ENCODE peak calls at places on chromosomes 5 and 9, in five cellular contexts. U is aorta, E is psoas muscle, A is HCT116, Y is MM.1S. P is an unnamed sample.

GRCh38 chr9:21443849-21444625 is 3.8 kb downstream of the IFNA1 start:
- DNase-seq in E (no peak), Y (peak; percentile 83), U (no peak), A (no peak), P (peak; percentile 79)

GRCh38 chr5:118253401-118254061 is 734.8 kb downstream of the DTWD2 start:
- DNase-seq in E (no peak), Y (no peak), A (no peak), U (no peak), P (no peak)

GRCh38 chr5:66830636-66831035 is 234.4 kb downstream of the MAST4 start:
- DNase-seq in Y (peak; percentile 24), A (no peak), U (no peak), E (no peak), P (peak; percentile 50)

GRCh38 chr5:37272564-37272963 is 23.4 kb upstream of the CPLANE1 start:
- DNase-seq in E (no peak), Y (no peak), U (no peak), A (no peak), P (no peak)

GRCh38 chr5:53031695-53032096 is 42.5 kb downstream of the ITGA2 start:
- DNase-seq in U (no peak), E (no peak), A (peak; percentile 27), Y (no peak), P (no peak)

GRCh38 chr9:68705636-68706578 is 867 bp downstream of the PIP5K1B start:
- DNase-seq in A (no peak), U (peak; percentile 78), Y (no peak), E (peak; percentile 32), P (no peak)

GRCh38 chr5:172505840-172506638 is 51.7 kb upstream of the SH3PXD2B start:
- DNase-seq in Y (no peak), A (no peak), E (no peak), U (peak; percentile 40), P (no peak)

GRCh38 chr5:54658014-54658413 is 140.5 kb downstream of the SNX18 start:
- DNase-seq in A (no peak), E (no peak), U (no peak), Y (no peak), P (no peak)

GRCh38 chr5:123083298-123083697 is 5.7 kb upstream of the PRDM6 start:
- DNase-seq in E (no peak), U (no peak), Y (no peak), A (no peak), P (no peak)

GRCh38 chr9:8560560-8561525 is 761.3 kb upstream of the DMAC1 start:
- DNase-seq in Y (no peak), U (no peak), E (no peak), A (no peak), P (no peak)

GRCh38 chr5:481347-481746 is 38.4 kb downstream of the EXOC3 start:
- DNase-seq in Y (no peak), A (no peak), U (no peak), E (no peak), P (no peak)

GRCh38 chr9:92576175-92576574 is 40.4 kb upstream of the ECM2 start:
- DNase-seq in A (no peak), U (no peak), Y (no peak), E (no peak), P (no peak)

GRCh38 chr9:126509718-126510117 is 104.0 kb upstream of the LMX1B start:
- DNase-seq in Y (no peak), A (no peak), U (peak; percentile 35), E (no peak), P (no peak)

GRCh38 chr9:1929722-1930621 is 85.2 kb upstream of the SMARCA2 start:
- DNase-seq in Y (no peak), A (no peak), E (no peak), U (no peak), P (peak; percentile 48)

GRCh38 chr5:77643654-77644404 is 5.3 kb upstream of the OTP start:
- DNase-seq in A (no peak), E (no peak), U (no peak), Y (no peak), P (no peak)

GRCh38 chr5:159330131-159330530 is at the start of gene IL12B:
- DNase-seq in E (no peak), Y (no peak), U (no peak), A (no peak), P (no peak)

GRCh38 chr5:151038801-151039238 is 18.4 kb downstream of the GPX3 start:
- DNase-seq in E (no peak), A (no peak), U (peak; percentile 67), Y (no peak), P (no peak)

GRCh38 chr9:133572821-133573361 is 36.3 kb downstream of the FAM163B start:
- DNase-seq in Y (no peak), A (no peak), E (peak; percentile 56), U (peak; percentile 91), P (no peak)

GRCh38 chr9:109037946-109038345 is 24.6 kb upstream of the CTNNAL1 start:
- DNase-seq in Y (no peak), E (no peak), A (no peak), U (no peak), P (no peak)

GRCh38 chr9:109043578-109043977 is 30.3 kb upstream of the CTNNAL1 start:
- DNase-seq in U (no peak), A (no peak), E (no peak), Y (no peak), P (no peak)

GRCh38 chr9:109039539-109039938 is 26.2 kb upstream of the CTNNAL1 start:
- DNase-seq in A (no peak), U (no peak), E (no peak), Y (no peak), P (no peak)

GRCh38 chr9:109036744-109037680 is 23.7 kb upstream of the CTNNAL1 start:
- DNase-seq in E (no peak), Y (no peak), U (no peak), A (no peak), P (no peak)

GRCh38 chr9:109040571-109040970 is 27.3 kb upstream of the CTNNAL1 start:
- DNase-seq in E (no peak), U (no peak), Y (no peak), A (no peak), P (no peak)
- H3K36me3 ChIP-seq in E (peaks cover 58% of the 10 kb centered on the region), U (peaks cover 3% of the 10 kb centered on the region), Y (peaks cover 5% of the 10 kb centered on the region), A (peaks cover 22% of the 10 kb centered on the region), P (peaks cover 35% of the 10 kb centered on the region)

GRCh38 chr5:42745426-42745825 is 11.2 kb upstream of the CCDC152 start:
- DNase-seq in Y (no peak), U (no peak), A (peak; percentile 13), E (no peak), P (peak; percentile 54)
- H3K27ac ChIP-seq in Y (no peak overlapping the region), U (no peak overlapping the region), A (no peak overlapping the region), E (no peak overlapping the region), P (no peak overlapping the region)

GRCh38 chr5:96772542-96772941 is 35.2 kb downstream of the ERAP1 start:
- DNase-seq in E (no peak), U (no peak), Y (no peak), A (no peak), P (no peak)
- H3K36me3 ChIP-seq in E (peaks cover 100% of the 10 kb centered on the region), U (peaks cover 4% of the 10 kb centered on the region), Y (peaks cover 4% of the 10 kb centered on the region), A (peaks cover 18% of the 10 kb centered on the region), P (peaks cover 75% of the 10 kb centered on the region)

GRCh38 chr5:78912796-78913195 is 72.3 kb downstream of the ARSB start:
- DNase-seq in A (no peak), U (no peak), Y (no peak), E (no peak), P (no peak)
- H3K27ac ChIP-seq in A (no peak overlapping the region), U (no peak overlapping the region), Y (no peak overlapping the region), E (no peak overlapping the region), P (no peak overlapping the region)

GRCh38 chr5:57210633-57211032 is 36.8 kb downstream of the GPBP1 start:
- DNase-seq in U (no peak), Y (no peak), A (no peak), E (no peak), P (no peak)
- H3K36me3 ChIP-seq in U (no peaks in the 10 kb centered on the region), Y (peaks cover 3% of the 10 kb centered on the region), A (peaks cover 7% of the 10 kb centered on the region), E (peaks cover 18% of the 10 kb centered on the region), P (peaks cover 12% of the 10 kb centered on the region)

GRCh38 chr9:136950656-136951030 is 1.4 kb upstream of the LCN12 start:
- DNase-seq in A (no peak), E (peak; percentile 21), Y (no peak), U (no peak), P (no peak)
- H3K27ac ChIP-seq in A (peak overlapping the region; percentile 94), E (peak overlapping the region; percentile 87), Y (no peak overlapping the region), U (peak overlapping the region; percentile 41), P (no peak overlapping the region)

DNA sequence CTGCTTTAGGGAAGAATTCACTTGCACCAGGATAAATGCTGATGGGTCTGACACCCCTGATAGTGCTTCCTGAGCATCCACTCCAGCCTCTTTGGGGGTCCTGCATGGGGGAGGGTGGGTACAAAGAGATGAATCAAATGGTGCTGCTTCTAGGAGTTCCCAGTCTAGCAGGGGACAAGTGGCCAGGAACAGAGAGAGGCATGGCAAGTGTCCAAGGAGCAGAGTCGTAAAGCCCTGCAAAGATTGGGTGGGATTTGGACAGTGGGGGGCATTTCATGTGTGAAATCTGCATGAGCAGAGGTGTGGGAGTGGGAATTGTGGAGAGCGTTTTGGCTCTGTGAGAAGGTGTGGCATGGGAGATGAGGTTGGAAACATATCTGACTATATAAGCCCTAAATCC is 141.0 kb upstream of the ALDH1B1 start:
- DNase-seq in A (no peak), U (no peak), Y (no peak), E (no peak), P (no peak)
- H3K36me3 ChIP-seq in A (no peaks in the 10 kb centered on the region), U (no peaks in the 10 kb centered on the region), Y (no peaks in the 10 kb centered on the region), E (no peaks in the 10 kb centered on the region), P (no peaks in the 10 kb centered on the region)

DNA sequence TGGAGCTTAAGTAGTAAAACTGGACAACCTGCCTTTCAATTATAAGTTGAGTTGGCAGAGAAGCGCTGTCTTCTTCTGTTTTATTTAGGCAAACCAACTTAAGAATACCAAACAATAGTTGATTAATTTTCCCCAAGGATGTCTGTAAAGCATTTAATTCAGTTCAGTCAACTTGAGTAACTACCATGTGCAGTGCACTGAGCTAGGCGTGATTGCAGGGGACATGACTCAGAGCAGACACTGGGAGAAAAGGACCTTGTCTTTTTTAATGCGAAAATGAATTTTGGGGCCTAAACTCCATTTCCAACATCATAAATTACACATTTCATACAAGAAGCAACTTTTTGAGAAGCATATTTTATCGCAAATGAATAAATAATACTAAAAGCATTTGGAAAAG is 66.3 kb downstream of the FBXL7 start:
- DNase-seq in A (no peak), E (no peak), U (no peak), Y (no peak), P (no peak)
- H3K27ac ChIP-seq in A (no peak overlapping the region), E (no peak overlapping the region), U (no peak overlapping the region), Y (no peak overlapping the region), P (no peak overlapping the region)